ENCODE peak calls at places on chromosomes 2 and 18, in six cellular contexts. G, D, L, E, Y and H are unnamed samples.

GRCh38 chr2:223762853-223763252 is 74.5 kb downstream of the AP1S3 start:
- DNase-seq in E (no peak), L (no peak), Y (no peak), D (no peak), G (no peak), H (peak)

GRCh38 chr18:54742654-54743053 is 85.6 kb upstream of the RAB27B start:
- DNase-seq in D (peak), L (no peak), G (no peak), E (no peak), Y (no peak), H (no peak)

GRCh38 chr18:31546476-31546875 is 45.2 kb upstream of the TTR start:
- DNase-seq in E (no peak), G (no peak), L (no peak), D (no peak), Y (no peak), H (no peak)

GRCh38 chr18:31325051-31325450 is 7.1 kb downstream of the DSG1 start:
- DNase-seq in G (no peak), Y (no peak), D (peak), L (no peak), E (no peak), H (no peak)

GRCh38 chr18:1797265-1797664 is 774.0 kb downstream of the METTL4 start:
- DNase-seq in E (no peak), D (no peak), L (no peak), G (no peak), Y (no peak), H (no peak)

GRCh38 chr2:108988796-108989713 is at the start of gene EDAR:
- DNase-seq in Y (no peak), E (peak), D (peak), G (peak), L (peak), H (no peak)

GRCh38 chr2:69604026-69604678 is 39.4 kb downstream of the AAK1 start:
- DNase-seq in Y (no peak), E (peak), D (no peak), G (no peak), L (no peak), H (no peak)

GRCh38 chr2:238440767-238441166 is 14.0 kb downstream of the ASB1 start:
- DNase-seq in L (no peak), Y (no peak), D (no peak), E (no peak), G (no peak), H (no peak)

GRCh38 chr18:12911025-12911927 is 27.2 kb upstream of the PTPN2 start:
- DNase-seq in D (peak), Y (no peak), E (no peak), G (no peak), L (no peak), H (no peak)

GRCh38 chr2:222594679-222595078 is 61.2 kb downstream of the FARSB start:
- DNase-seq in G (no peak), Y (no peak), E (no peak), D (peak), L (no peak), H (no peak)

GRCh38 chr2:166727105-166727504 is 161.2 kb upstream of the XIRP2 start:
- DNase-seq in L (no peak), D (no peak), G (no peak), E (no peak), Y (peak), H (no peak)
- H3K4me3 ChIP-seq in L (no peak), D (no peak), G (no peak), E (no peak), Y (no peak), H (no peak)

DNA sequence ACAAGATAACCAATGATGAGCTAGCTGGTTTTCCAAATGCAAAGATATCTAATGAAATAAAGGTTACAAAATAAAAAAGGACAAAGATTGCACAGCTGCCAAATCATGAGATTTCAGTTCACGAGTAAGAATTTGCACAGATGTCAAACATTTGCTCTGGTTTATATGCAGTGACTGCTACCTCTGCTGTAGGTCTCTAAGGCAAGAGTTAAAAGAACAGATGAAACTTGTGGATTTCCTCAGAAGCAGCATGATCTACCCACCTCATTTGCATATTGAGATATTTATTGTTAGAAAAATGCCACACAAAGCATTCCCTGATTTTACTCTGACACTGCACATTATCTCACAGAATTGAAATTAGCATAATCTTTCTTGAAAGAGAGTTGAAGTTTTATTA is 763.2 kb upstream of the ZEB2 start:
- DNase-seq in E (no peak), D (no peak), L (no peak), G (no peak), Y (no peak), H (peak)
- TF ChIP-seq POLR2AphosphoS5 in E (no peak), D (no peak), L (no peak), G (no peak), Y (no peak), H (peak)

DNA sequence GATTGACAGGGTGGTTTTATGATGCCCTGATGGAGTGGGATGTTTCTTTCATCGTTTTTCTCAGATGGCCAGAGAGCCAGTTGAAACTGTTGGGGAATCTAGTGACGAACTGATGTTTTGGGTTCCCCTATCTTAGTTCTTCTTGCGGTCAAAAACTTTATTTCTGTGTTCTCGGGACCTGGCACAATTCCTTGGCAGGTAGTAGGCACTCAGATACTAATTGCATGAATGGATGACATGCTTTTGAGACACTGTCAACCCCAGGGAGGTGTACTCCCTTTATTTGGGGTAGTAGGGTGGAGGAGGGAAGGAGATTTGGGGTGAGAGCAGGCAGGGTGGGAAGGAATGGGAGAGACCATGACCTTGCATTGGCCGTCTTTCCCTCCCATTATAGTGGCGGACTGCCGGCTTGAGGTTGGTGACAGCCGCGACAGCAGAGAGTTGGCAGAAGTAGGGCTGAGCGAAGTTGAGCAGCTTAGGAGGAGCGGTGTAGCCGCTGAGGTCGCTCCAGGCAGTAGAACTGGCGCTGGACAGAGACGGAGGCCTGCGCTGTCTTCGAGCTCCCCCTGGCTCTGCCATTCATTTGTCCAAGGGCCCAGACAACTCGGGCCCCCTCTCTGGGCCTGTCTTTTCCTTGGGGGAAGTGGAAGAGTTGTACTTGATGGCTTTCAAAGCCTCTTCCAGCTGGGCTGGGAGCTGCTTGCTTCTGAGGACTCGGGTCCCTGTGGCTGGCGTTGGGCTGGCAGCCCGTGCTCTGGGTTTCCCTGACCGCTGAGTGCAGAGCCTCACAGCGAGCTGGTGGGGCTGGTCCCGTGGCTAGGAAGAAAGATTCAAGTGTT is 2.6 kb downstream of the TET3 start:
- DNase-seq in L (no peak), D (peak), Y (no peak), E (peak), G (peak), H (no peak)
- H3K9ac ChIP-seq in L (no peak), D (no peak), Y (peak), E (peak), G (no peak), H (peak)

GRCh38 chr18:77100751-77101355 is 31.7 kb downstream of the MBP start:
- DNase-seq in L (no peak), E (no peak), Y (no peak), G (no peak), D (peak), H (no peak)
- H3K4me3 ChIP-seq in L (peak), E (no peak), Y (peak), G (peak), D (no peak), H (no peak)

DNA sequence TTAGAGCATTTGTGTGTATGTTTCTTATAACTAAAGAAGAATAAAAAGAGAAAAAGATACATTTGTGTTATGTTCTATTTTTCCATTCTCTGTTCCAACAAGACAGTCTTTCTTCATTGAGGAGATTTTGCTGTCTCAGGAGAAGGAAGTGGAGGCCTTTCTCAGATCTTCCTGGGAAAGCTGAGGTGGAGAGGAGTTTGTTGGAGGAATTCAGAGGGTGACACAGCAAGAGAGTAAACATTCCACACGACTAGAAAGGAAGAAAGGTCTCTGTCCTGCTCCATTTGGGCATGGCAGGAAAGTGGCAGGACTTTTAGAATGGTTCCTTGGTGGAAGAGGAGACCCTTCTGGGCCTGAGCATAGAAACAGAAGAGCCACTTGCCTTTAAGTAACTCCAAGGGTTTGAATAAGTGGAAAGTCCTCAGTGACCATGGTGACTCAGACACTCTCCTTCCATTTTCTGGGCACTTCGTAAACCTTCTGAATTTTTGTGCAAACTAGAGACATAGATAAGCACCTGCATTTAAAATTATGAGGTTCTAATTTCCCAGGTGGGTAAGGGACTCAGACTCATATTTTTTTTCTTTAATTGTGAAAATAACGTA is 52.3 kb upstream of the COL5A2 start:
- DNase-seq in D (no peak), E (no peak), G (no peak), Y (no peak), L (no peak), H (no peak)
- TF ChIP-seq POLR2AphosphoS5 in D (no peak), E (no peak), G (no peak), Y (no peak), L (no peak), H (no peak)

GRCh38 chr2:174593041-174593440 is 4.6 kb downstream of the WIPF1 start:
- DNase-seq in L (no peak), E (no peak), Y (no peak), D (no peak), G (no peak), H (no peak)
- H3K9ac ChIP-seq in L (no peak), E (no peak), Y (peak), D (peak), G (peak), H (peak)